ENCODE peak calls at places on chromosome 17, in eight cellular contexts. One of them, this sample, is unnamed.

GRCh38 chr17:20156196-20157077 is 147.3 kb downstream of the SPECC1 start:
- DNase-seq in neural progenitor cell: peak
- DNase-seq in mucosa of descending colon: peak
- DNase-seq in lower leg skin: no peak
- DNase-seq in activated CD4-positive, alpha-beta T cell treated with anti-CD3 and anti-CD28 coated beads, Interleukin-2, amount 50 U/mL, for 1 hour: peak
- DNase-seq in posterior vena cava: peak
- DNase-seq in cortex of kidney: no peak
- DNase-seq in HCT116: peak
- DNase-seq in this sample: peak

GRCh38 chr17:49439673-49440571 is 25.2 kb upstream of the PHB1 start:
- DNase-seq in lower leg skin: no peak
- DNase-seq in neural progenitor cell: peak
- DNase-seq in posterior vena cava: no peak
- DNase-seq in activated CD4-positive, alpha-beta T cell treated with anti-CD3 and anti-CD28 coated beads, Interleukin-2, amount 50 U/mL, for 1 hour: no peak
- DNase-seq in mucosa of descending colon: no peak
- DNase-seq in HCT116: no peak
- DNase-seq in cortex of kidney: no peak
- DNase-seq in this sample: no peak

GRCh38 chr17:81551458-81552243 is 502 bp downstream of the FAAP100 start:
- DNase-seq in mucosa of descending colon: peak
- DNase-seq in cortex of kidney: no peak
- DNase-seq in lower leg skin: no peak
- DNase-seq in neural progenitor cell: peak
- DNase-seq in activated CD4-positive, alpha-beta T cell treated with anti-CD3 and anti-CD28 coated beads, Interleukin-2, amount 50 U/mL, for 1 hour: no peak
- DNase-seq in HCT116: no peak
- DNase-seq in posterior vena cava: no peak
- DNase-seq in this sample: no peak

GRCh38 chr17:40510328-40510648 is 8.9 kb upstream of the TNS4 start:
- DNase-seq in activated CD4-positive, alpha-beta T cell treated with anti-CD3 and anti-CD28 coated beads, Interleukin-2, amount 50 U/mL, for 1 hour: no peak
- DNase-seq in HCT116: peak
- DNase-seq in lower leg skin: no peak
- DNase-seq in neural progenitor cell: no peak
- DNase-seq in posterior vena cava: peak
- DNase-seq in cortex of kidney: no peak
- DNase-seq in mucosa of descending colon: no peak
- DNase-seq in this sample: no peak

GRCh38 chr17:79196913-79197312 is 122.3 kb downstream of the ENGASE start:
- DNase-seq in posterior vena cava: no peak
- DNase-seq in lower leg skin: no peak
- DNase-seq in HCT116: no peak
- DNase-seq in mucosa of descending colon: no peak
- DNase-seq in cortex of kidney: no peak
- DNase-seq in neural progenitor cell: no peak
- DNase-seq in activated CD4-positive, alpha-beta T cell treated with anti-CD3 and anti-CD28 coated beads, Interleukin-2, amount 50 U/mL, for 1 hour: no peak
- DNase-seq in this sample: no peak

GRCh38 chr17:75048396-75048933 is 1.4 kb downstream of the KCTD2 start:
- DNase-seq in activated CD4-positive, alpha-beta T cell treated with anti-CD3 and anti-CD28 coated beads, Interleukin-2, amount 50 U/mL, for 1 hour: no peak
- DNase-seq in mucosa of descending colon: no peak
- DNase-seq in cortex of kidney: no peak
- DNase-seq in lower leg skin: no peak
- DNase-seq in posterior vena cava: no peak
- DNase-seq in HCT116: no peak
- DNase-seq in neural progenitor cell: no peak
- DNase-seq in this sample: no peak

GRCh38 chr17:50863221-50863843 is 2.8 kb downstream of the TOB1 start:
- DNase-seq in cortex of kidney: no peak
- DNase-seq in neural progenitor cell: peak
- DNase-seq in HCT116: peak
- DNase-seq in activated CD4-positive, alpha-beta T cell treated with anti-CD3 and anti-CD28 coated beads, Interleukin-2, amount 50 U/mL, for 1 hour: peak
- DNase-seq in lower leg skin: no peak
- DNase-seq in posterior vena cava: no peak
- DNase-seq in mucosa of descending colon: peak
- DNase-seq in this sample: no peak

GRCh38 chr17:81681672-81682071 is 1.9 kb downstream of the ARL16 start:
- DNase-seq in cortex of kidney: no peak
- DNase-seq in activated CD4-positive, alpha-beta T cell treated with anti-CD3 and anti-CD28 coated beads, Interleukin-2, amount 50 U/mL, for 1 hour: no peak
- DNase-seq in posterior vena cava: no peak
- DNase-seq in neural progenitor cell: no peak
- DNase-seq in lower leg skin: no peak
- DNase-seq in mucosa of descending colon: no peak
- DNase-seq in HCT116: no peak
- DNase-seq in this sample: no peak

GRCh38 chr17:42422958-42423712 is at the start of gene CAVIN1:
- DNase-seq in HCT116: peak
- DNase-seq in posterior vena cava: peak
- DNase-seq in neural progenitor cell: peak
- DNase-seq in cortex of kidney: peak
- DNase-seq in activated CD4-positive, alpha-beta T cell treated with anti-CD3 and anti-CD28 coated beads, Interleukin-2, amount 50 U/mL, for 1 hour: no peak
- DNase-seq in mucosa of descending colon: peak
- DNase-seq in lower leg skin: peak
- DNase-seq in this sample: no peak

GRCh38 chr17:50703162-50703561 is 4.6 kb downstream of the ANKRD40 start:
- DNase-seq in neural progenitor cell: no peak
- DNase-seq in posterior vena cava: no peak
- DNase-seq in activated CD4-positive, alpha-beta T cell treated with anti-CD3 and anti-CD28 coated beads, Interleukin-2, amount 50 U/mL, for 1 hour: no peak
- DNase-seq in mucosa of descending colon: no peak
- DNase-seq in cortex of kidney: no peak
- DNase-seq in HCT116: no peak
- DNase-seq in lower leg skin: no peak
- DNase-seq in this sample: no peak

GRCh38 chr17:73546770-73547345 is 97.4 kb downstream of the SDK2 start:
- DNase-seq in neural progenitor cell: peak
- DNase-seq in HCT116: peak
- DNase-seq in posterior vena cava: no peak
- DNase-seq in cortex of kidney: no peak
- DNase-seq in mucosa of descending colon: peak
- DNase-seq in lower leg skin: peak
- DNase-seq in activated CD4-positive, alpha-beta T cell treated with anti-CD3 and anti-CD28 coated beads, Interleukin-2, amount 50 U/mL, for 1 hour: peak
- DNase-seq in this sample: peak

GRCh38 chr17:59330314-59330942 is 1.0 kb upstream of the YPEL2 start:
- DNase-seq in neural progenitor cell: peak
- DNase-seq in lower leg skin: peak
- DNase-seq in mucosa of descending colon: peak
- DNase-seq in HCT116: no peak
- DNase-seq in posterior vena cava: peak
- DNase-seq in cortex of kidney: no peak
- DNase-seq in activated CD4-positive, alpha-beta T cell treated with anti-CD3 and anti-CD28 coated beads, Interleukin-2, amount 50 U/mL, for 1 hour: no peak
- DNase-seq in this sample: no peak

GRCh38 chr17:226773-227580 is 45.5 kb upstream of the DOC2B start:
- DNase-seq in posterior vena cava: peak
- DNase-seq in lower leg skin: no peak
- DNase-seq in activated CD4-positive, alpha-beta T cell treated with anti-CD3 and anti-CD28 coated beads, Interleukin-2, amount 50 U/mL, for 1 hour: no peak
- DNase-seq in cortex of kidney: no peak
- DNase-seq in mucosa of descending colon: no peak
- DNase-seq in neural progenitor cell: peak
- DNase-seq in HCT116: no peak
- DNase-seq in this sample: no peak

GRCh38 chr17:6708357-6708961 is 4.7 kb downstream of the SLC13A5 start:
- DNase-seq in mucosa of descending colon: no peak
- DNase-seq in cortex of kidney: no peak
- DNase-seq in HCT116: no peak
- DNase-seq in lower leg skin: no peak
- DNase-seq in posterior vena cava: no peak
- DNase-seq in neural progenitor cell: no peak
- DNase-seq in activated CD4-positive, alpha-beta T cell treated with anti-CD3 and anti-CD28 coated beads, Interleukin-2, amount 50 U/mL, for 1 hour: no peak
- DNase-seq in this sample: no peak

GRCh38 chr17:28518132-28518531 is 12.0 kb downstream of the FOXN1 start:
- DNase-seq in HCT116: no peak
- DNase-seq in mucosa of descending colon: no peak
- DNase-seq in lower leg skin: no peak
- DNase-seq in neural progenitor cell: no peak
- DNase-seq in posterior vena cava: no peak
- DNase-seq in activated CD4-positive, alpha-beta T cell treated with anti-CD3 and anti-CD28 coated beads, Interleukin-2, amount 50 U/mL, for 1 hour: no peak
- DNase-seq in cortex of kidney: no peak
- DNase-seq in this sample: no peak

GRCh38 chr17:29930399-29931010 is 477 bp upstream of the SSH2 start:
- DNase-seq in cortex of kidney: no peak
- DNase-seq in mucosa of descending colon: no peak
- DNase-seq in HCT116: no peak
- DNase-seq in neural progenitor cell: peak
- DNase-seq in posterior vena cava: no peak
- DNase-seq in lower leg skin: no peak
- DNase-seq in activated CD4-positive, alpha-beta T cell treated with anti-CD3 and anti-CD28 coated beads, Interleukin-2, amount 50 U/mL, for 1 hour: no peak
- DNase-seq in this sample: no peak

GRCh38 chr17:54493691-54494090 is 407.0 kb upstream of the TOM1L1 start:
- DNase-seq in neural progenitor cell: no peak
- DNase-seq in lower leg skin: no peak
- DNase-seq in cortex of kidney: no peak
- DNase-seq in HCT116: no peak
- DNase-seq in posterior vena cava: no peak
- DNase-seq in mucosa of descending colon: no peak
- DNase-seq in activated CD4-positive, alpha-beta T cell treated with anti-CD3 and anti-CD28 coated beads, Interleukin-2, amount 50 U/mL, for 1 hour: no peak
- DNase-seq in this sample: no peak

GRCh38 chr17:73205326-73205980 is 12.6 kb downstream of the COG1 start:
- DNase-seq in posterior vena cava: peak
- DNase-seq in activated CD4-positive, alpha-beta T cell treated with anti-CD3 and anti-CD28 coated beads, Interleukin-2, amount 50 U/mL, for 1 hour: no peak
- DNase-seq in HCT116: no peak
- DNase-seq in mucosa of descending colon: no peak
- DNase-seq in cortex of kidney: no peak
- DNase-seq in lower leg skin: no peak
- DNase-seq in neural progenitor cell: no peak
- DNase-seq in this sample: no peak

GRCh38 chr17:81371910-81372760 is 23.1 kb upstream of the BAHCC1 start:
- DNase-seq in activated CD4-positive, alpha-beta T cell treated with anti-CD3 and anti-CD28 coated beads, Interleukin-2, amount 50 U/mL, for 1 hour: no peak
- DNase-seq in posterior vena cava: no peak
- DNase-seq in lower leg skin: no peak
- DNase-seq in cortex of kidney: no peak
- DNase-seq in HCT116: peak
- DNase-seq in mucosa of descending colon: no peak
- DNase-seq in neural progenitor cell: peak
- DNase-seq in this sample: no peak

GRCh38 chr17:74201250-74201649 is 2.2 kb upstream of the RPL38 start:
- DNase-seq in HCT116: no peak
- DNase-seq in activated CD4-positive, alpha-beta T cell treated with anti-CD3 and anti-CD28 coated beads, Interleukin-2, amount 50 U/mL, for 1 hour: no peak
- DNase-seq in lower leg skin: no peak
- DNase-seq in neural progenitor cell: no peak
- DNase-seq in cortex of kidney: no peak
- DNase-seq in mucosa of descending colon: peak
- DNase-seq in posterior vena cava: no peak
- DNase-seq in this sample: peak